ENCODE peak calls at places on chromosome 12, in seven cellular contexts. One of them, this sample, is unnamed.

GRCh38 chr12:20264608-20265114 is 103.7 kb upstream of the PDE3A start:
- DNase-seq in CD8-positive, alpha-beta T cell: no peak
- DNase-seq in lung: no peak
- DNase-seq in pancreas: no peak
- DNase-seq in A549: peak; percentile 24
- DNase-seq in HepG2: no peak
- DNase-seq in psoas muscle: no peak
- DNase-seq in this sample: no peak

GRCh38 chr12:111819191-111820158 is 22.6 kb upstream of the MAPKAPK5 start:
- DNase-seq in CD8-positive, alpha-beta T cell: no peak
- DNase-seq in lung: no peak
- DNase-seq in pancreas: no peak
- DNase-seq in A549: no peak
- DNase-seq in HepG2: no peak
- DNase-seq in psoas muscle: no peak
- DNase-seq in this sample: peak; percentile 64

GRCh38 chr12:63930971-63931370 is 86.5 kb downstream of the SRGAP1 start:
- DNase-seq in CD8-positive, alpha-beta T cell: no peak
- DNase-seq in lung: no peak
- DNase-seq in pancreas: no peak
- DNase-seq in A549: no peak
- DNase-seq in HepG2: no peak
- DNase-seq in psoas muscle: no peak
- DNase-seq in this sample: no peak

GRCh38 chr12:100077367-100077766 is 65.3 kb downstream of the BLTP3B start:
- DNase-seq in CD8-positive, alpha-beta T cell: no peak
- DNase-seq in lung: no peak
- DNase-seq in pancreas: no peak
- DNase-seq in A549: peak; percentile 21
- DNase-seq in HepG2: peak; percentile 1
- DNase-seq in psoas muscle: no peak
- DNase-seq in this sample: no peak

GRCh38 chr12:6074979-6075585 is 49.4 kb downstream of the VWF start:
- DNase-seq in CD8-positive, alpha-beta T cell: no peak
- DNase-seq in lung: peak; percentile 42
- DNase-seq in pancreas: no peak
- DNase-seq in A549: no peak
- DNase-seq in HepG2: no peak
- DNase-seq in psoas muscle: peak; percentile 36
- DNase-seq in this sample: peak; percentile 30

GRCh38 chr12:1367731-1368285 is 226.6 kb downstream of the FBXL14 start:
- DNase-seq in CD8-positive, alpha-beta T cell: no peak
- DNase-seq in lung: no peak
- DNase-seq in pancreas: no peak
- DNase-seq in A549: no peak
- DNase-seq in HepG2: no peak
- DNase-seq in psoas muscle: no peak
- DNase-seq in this sample: no peak

GRCh38 chr12:124893792-124894516 is 20.5 kb downstream of the UBC start:
- DNase-seq in CD8-positive, alpha-beta T cell: no peak
- DNase-seq in lung: no peak
- DNase-seq in pancreas: no peak
- DNase-seq in A549: no peak
- DNase-seq in HepG2: no peak
- DNase-seq in psoas muscle: no peak
- DNase-seq in this sample: no peak

GRCh38 chr12:63980211-63980610 is 135.7 kb downstream of the SRGAP1 start:
- DNase-seq in CD8-positive, alpha-beta T cell: no peak
- DNase-seq in lung: no peak
- DNase-seq in pancreas: no peak
- DNase-seq in A549: no peak
- DNase-seq in HepG2: no peak
- DNase-seq in psoas muscle: no peak
- DNase-seq in this sample: no peak

GRCh38 chr12:64522807-64523206 is 70.9 kb downstream of the TBK1 start:
- DNase-seq in CD8-positive, alpha-beta T cell: no peak
- DNase-seq in lung: no peak
- DNase-seq in pancreas: no peak
- DNase-seq in A549: no peak
- DNase-seq in HepG2: no peak
- DNase-seq in psoas muscle: no peak
- DNase-seq in this sample: no peak

GRCh38 chr12:88644946-88645702 is 64.9 kb upstream of the KITLG start:
- DNase-seq in CD8-positive, alpha-beta T cell: no peak
- DNase-seq in lung: no peak
- DNase-seq in pancreas: no peak
- DNase-seq in A549: no peak
- DNase-seq in HepG2: no peak
- DNase-seq in psoas muscle: no peak
- DNase-seq in this sample: no peak

GRCh38 chr12:12405882-12406281 is 49.0 kb downstream of the BORCS5 start:
- DNase-seq in CD8-positive, alpha-beta T cell: no peak
- DNase-seq in lung: peak; percentile 69
- DNase-seq in pancreas: peak; percentile 88
- DNase-seq in A549: peak; percentile 76
- DNase-seq in HepG2: peak; percentile 77
- DNase-seq in psoas muscle: no peak
- DNase-seq in this sample: peak; percentile 78

GRCh38 chr12:11014234-11014633 is 8.2 kb downstream of the TAS2R19 start:
- DNase-seq in CD8-positive, alpha-beta T cell: no peak
- DNase-seq in lung: no peak
- DNase-seq in pancreas: no peak
- DNase-seq in A549: no peak
- DNase-seq in HepG2: no peak
- DNase-seq in psoas muscle: no peak
- DNase-seq in this sample: no peak

GRCh38 chr12:11486623-11487444 is 91.5 kb upstream of the PRB2 start:
- DNase-seq in CD8-positive, alpha-beta T cell: peak; percentile 69
- DNase-seq in lung: peak; percentile 80
- DNase-seq in pancreas: peak; percentile 72
- DNase-seq in A549: peak; percentile 90
- DNase-seq in HepG2: peak; percentile 79
- DNase-seq in psoas muscle: peak; percentile 71
- DNase-seq in this sample: peak; percentile 69

GRCh38 chr12:99732121-99732520 is 84.6 kb downstream of the GARIN6 start:
- DNase-seq in CD8-positive, alpha-beta T cell: no peak
- DNase-seq in lung: no peak
- DNase-seq in pancreas: no peak
- DNase-seq in A549: no peak
- DNase-seq in HepG2: no peak
- DNase-seq in psoas muscle: no peak
- DNase-seq in this sample: no peak

GRCh38 chr12:124392991-124393790 is 98.3 kb downstream of the RFLNA start:
- DNase-seq in CD8-positive, alpha-beta T cell: no peak
- DNase-seq in lung: peak; percentile 80
- DNase-seq in pancreas: peak; percentile 96
- DNase-seq in A549: peak; percentile 89
- DNase-seq in HepG2: no peak
- DNase-seq in psoas muscle: peak; percentile 92
- DNase-seq in this sample: peak; percentile 85

GRCh38 chr12:113932411-113933196 is 33.5 kb downstream of the RBM19 start:
- DNase-seq in CD8-positive, alpha-beta T cell: no peak
- DNase-seq in lung: no peak
- DNase-seq in pancreas: no peak
- DNase-seq in A549: no peak
- DNase-seq in HepG2: peak; percentile 14
- DNase-seq in psoas muscle: peak; percentile 30
- DNase-seq in this sample: no peak

GRCh38 chr12:123928897-123929296 is 43.7 kb downstream of the CCDC92 start:
- DNase-seq in CD8-positive, alpha-beta T cell: no peak
- DNase-seq in lung: no peak
- DNase-seq in pancreas: no peak
- DNase-seq in A549: no peak
- DNase-seq in HepG2: no peak
- DNase-seq in psoas muscle: no peak
- DNase-seq in this sample: no peak

GRCh38 chr12:92625639-92626310 is 77.0 kb upstream of the PLEKHG7 start:
- DNase-seq in CD8-positive, alpha-beta T cell: no peak
- DNase-seq in lung: no peak
- DNase-seq in pancreas: no peak
- DNase-seq in A549: no peak
- DNase-seq in HepG2: no peak
- DNase-seq in psoas muscle: no peak
- DNase-seq in this sample: no peak

GRCh38 chr12:28286352-28286751 is 96.1 kb downstream of the CCDC91 start:
- DNase-seq in CD8-positive, alpha-beta T cell: no peak
- DNase-seq in lung: no peak
- DNase-seq in pancreas: no peak
- DNase-seq in A549: no peak
- DNase-seq in HepG2: no peak
- DNase-seq in psoas muscle: no peak
- DNase-seq in this sample: no peak

GRCh38 chr12:28292699-28293098 is 102.4 kb downstream of the CCDC91 start:
- DNase-seq in CD8-positive, alpha-beta T cell: no peak
- DNase-seq in lung: no peak
- DNase-seq in pancreas: no peak
- DNase-seq in A549: no peak
- DNase-seq in HepG2: no peak
- DNase-seq in psoas muscle: no peak
- DNase-seq in this sample: no peak

GRCh38 chr12:28294300-28294699 is 104.0 kb downstream of the CCDC91 start:
- DNase-seq in CD8-positive, alpha-beta T cell: no peak
- DNase-seq in lung: no peak
- DNase-seq in pancreas: no peak
- DNase-seq in A549: no peak
- DNase-seq in HepG2: no peak
- DNase-seq in psoas muscle: no peak
- DNase-seq in this sample: no peak

GRCh38 chr12:28290262-28290661 is 100.0 kb downstream of the CCDC91 start:
- DNase-seq in CD8-positive, alpha-beta T cell: no peak
- DNase-seq in lung: no peak
- DNase-seq in pancreas: no peak
- DNase-seq in A549: peak; percentile 3
- DNase-seq in HepG2: no peak
- DNase-seq in psoas muscle: no peak
- DNase-seq in this sample: no peak
- H3K4me3 ChIP-seq in CD8-positive, alpha-beta T cell: no peak overlapping the region
- H3K4me3 ChIP-seq in lung: no peak overlapping the region
- H3K4me3 ChIP-seq in pancreas: no peak overlapping the region
- H3K4me3 ChIP-seq in A549: no peak overlapping the region
- H3K4me3 ChIP-seq in HepG2: no peak overlapping the region
- H3K4me3 ChIP-seq in psoas muscle: no peak overlapping the region
- H3K4me3 ChIP-seq in this sample: no peak overlapping the region

DNA sequence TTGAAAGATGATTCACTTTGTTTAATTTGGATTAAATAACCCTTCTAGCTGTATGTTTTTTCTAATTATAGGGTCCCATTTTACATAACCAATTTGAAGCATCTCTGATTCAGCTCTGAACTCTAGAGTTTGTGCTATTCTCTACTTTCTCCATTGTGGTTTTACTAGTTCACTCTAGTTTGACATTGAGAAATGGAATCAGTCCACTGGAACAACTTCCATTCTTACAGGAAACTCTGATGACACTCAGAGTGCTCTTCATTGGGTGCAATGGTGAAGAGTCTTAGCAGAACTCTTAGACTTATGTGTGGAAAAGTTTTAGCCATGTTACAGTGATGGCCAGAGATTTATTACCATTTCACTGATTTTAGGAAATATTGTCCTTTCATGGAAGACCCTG is 140.7 kb downstream of the DYRK2 start:
- DNase-seq in CD8-positive, alpha-beta T cell: no peak
- DNase-seq in lung: no peak
- DNase-seq in pancreas: no peak
- DNase-seq in A549: no peak
- DNase-seq in HepG2: no peak
- DNase-seq in psoas muscle: no peak
- DNase-seq in this sample: no peak
- H3K4me1 ChIP-seq in CD8-positive, alpha-beta T cell: no peaks in the 10 kb centered on the region
- H3K4me1 ChIP-seq in lung: no peaks in the 10 kb centered on the region
- H3K4me1 ChIP-seq in pancreas: no peaks in the 10 kb centered on the region
- H3K4me1 ChIP-seq in A549: no peaks in the 10 kb centered on the region
- H3K4me1 ChIP-seq in HepG2: no peaks in the 10 kb centered on the region
- H3K4me1 ChIP-seq in psoas muscle: peaks cover 58% of the 10 kb centered on the region
- H3K4me1 ChIP-seq in this sample: no peaks in the 10 kb centered on the region

GRCh38 chr12:132074216-132074615 is 69.9 kb downstream of the DDX51 start:
- DNase-seq in CD8-positive, alpha-beta T cell: no peak
- DNase-seq in lung: no peak
- DNase-seq in pancreas: no peak
- DNase-seq in A549: no peak
- DNase-seq in HepG2: no peak
- DNase-seq in psoas muscle: no peak
- DNase-seq in this sample: no peak

GRCh38 chr12:132077322-132078100 is 66.6 kb downstream of the DDX51 start:
- DNase-seq in CD8-positive, alpha-beta T cell: no peak
- DNase-seq in lung: no peak
- DNase-seq in pancreas: no peak
- DNase-seq in A549: no peak
- DNase-seq in HepG2: no peak
- DNase-seq in psoas muscle: no peak
- DNase-seq in this sample: no peak

GRCh38 chr12:132075714-132076553 is 68.2 kb downstream of the DDX51 start:
- DNase-seq in CD8-positive, alpha-beta T cell: no peak
- DNase-seq in lung: no peak
- DNase-seq in pancreas: no peak
- DNase-seq in A549: no peak
- DNase-seq in HepG2: no peak
- DNase-seq in psoas muscle: no peak
- DNase-seq in this sample: no peak

GRCh38 chr12:132078190-132078589 is 65.9 kb downstream of the DDX51 start:
- DNase-seq in CD8-positive, alpha-beta T cell: no peak
- DNase-seq in lung: no peak
- DNase-seq in pancreas: no peak
- DNase-seq in A549: no peak
- DNase-seq in HepG2: no peak
- DNase-seq in psoas muscle: no peak
- DNase-seq in this sample: no peak

DNA sequence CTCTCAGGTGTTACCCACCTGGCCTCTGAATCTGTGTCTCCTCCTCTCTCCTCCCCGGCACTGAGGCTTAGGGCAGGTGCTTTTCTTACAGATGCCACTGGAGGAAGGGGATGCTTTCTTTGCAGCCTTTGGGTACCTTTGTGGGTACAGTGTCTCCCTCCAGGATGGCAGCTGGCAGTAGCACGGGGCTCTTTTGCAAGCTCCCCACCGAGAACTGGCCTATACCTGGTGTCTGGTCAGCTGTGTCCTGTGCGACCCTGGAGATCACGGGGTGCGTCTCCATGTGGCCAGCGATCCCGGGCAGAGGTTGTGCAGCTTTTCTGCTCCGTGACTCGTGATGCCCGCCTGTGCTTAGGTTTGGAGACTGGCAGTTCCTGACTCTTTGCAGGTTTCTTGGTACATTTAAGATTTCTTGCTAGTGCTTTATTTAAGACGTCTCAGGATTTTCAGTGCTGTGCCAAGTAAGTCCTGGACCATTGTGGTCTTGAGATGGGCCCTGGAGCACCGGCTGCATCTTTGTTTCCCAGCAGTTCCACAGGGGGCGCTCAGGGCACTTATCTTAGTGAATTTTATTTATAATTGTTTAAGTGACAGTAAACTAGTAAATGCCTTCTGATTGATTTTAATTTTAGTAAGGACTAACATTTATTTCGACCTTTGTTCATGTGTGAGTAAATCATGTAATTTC is 68.9 kb downstream of the DDX51 start:
- DNase-seq in CD8-positive, alpha-beta T cell: no peak
- DNase-seq in lung: no peak
- DNase-seq in pancreas: no peak
- DNase-seq in A549: no peak
- DNase-seq in HepG2: no peak
- DNase-seq in psoas muscle: no peak
- DNase-seq in this sample: no peak
- TF ChIP-seq CTCF in CD8-positive, alpha-beta T cell: no peak
- TF ChIP-seq CTCF in lung: no peak
- TF ChIP-seq CTCF in pancreas: no peak
- TF ChIP-seq CTCF in A549: peak; percentile 44
- TF ChIP-seq CTCF in HepG2: peak; percentile 14
- TF ChIP-seq CTCF in psoas muscle: no peak
- TF ChIP-seq CTCF in this sample: no peak

GRCh38 chr12:56119361-56119796 is 1.3 kb downstream of the ZC3H10 start:
- DNase-seq in CD8-positive, alpha-beta T cell: peak; percentile 37
- DNase-seq in lung: peak; percentile 82
- DNase-seq in pancreas: peak; percentile 68
- DNase-seq in A549: peak; percentile 94
- DNase-seq in HepG2: peak; percentile 95
- DNase-seq in psoas muscle: peak; percentile 75
- DNase-seq in this sample: peak; percentile 61
- H3K4me3 ChIP-seq in CD8-positive, alpha-beta T cell: no peak overlapping the region
- H3K4me3 ChIP-seq in lung: no peak overlapping the region
- H3K4me3 ChIP-seq in pancreas: peak overlapping the region; percentile 65
- H3K4me3 ChIP-seq in A549: peak overlapping the region; percentile 71
- H3K4me3 ChIP-seq in HepG2: peak overlapping the region; percentile 86
- H3K4me3 ChIP-seq in psoas muscle: peak overlapping the region; percentile 81
- H3K4me3 ChIP-seq in this sample: no peak overlapping the region